ENCODE peak calls at places on chromosomes 3 and 15, in four cellular contexts. One of them, this sample, is unnamed.

GRCh38 chr3:106337116-106337515 is 468.3 kb upstream of the CBLB start:
- DNase-seq in upper lobe of right lung: no peak
- DNase-seq in astrocyte of the cerebellum: no peak
- DNase-seq in IMR-90: peak
- DNase-seq in this sample: no peak

GRCh38 chr3:185316740-185317407 is 46.1 kb upstream of the MAP3K13 start:
- DNase-seq in astrocyte of the cerebellum: no peak
- DNase-seq in upper lobe of right lung: no peak
- DNase-seq in IMR-90: peak
- DNase-seq in this sample: no peak

GRCh38 chr3:138569090-138569489 is 25.0 kb downstream of the CEP70 start:
- DNase-seq in IMR-90: peak
- DNase-seq in astrocyte of the cerebellum: no peak
- DNase-seq in upper lobe of right lung: no peak
- DNase-seq in this sample: no peak

GRCh38 chr3:155791190-155791589 is 14.9 kb downstream of the C3orf33 start:
- DNase-seq in upper lobe of right lung: no peak
- DNase-seq in astrocyte of the cerebellum: no peak
- DNase-seq in IMR-90: peak
- DNase-seq in this sample: no peak

GRCh38 chr3:174951023-174951422 is 91.9 kb downstream of the NAALADL2 start:
- DNase-seq in astrocyte of the cerebellum: peak
- DNase-seq in upper lobe of right lung: no peak
- DNase-seq in IMR-90: peak
- DNase-seq in this sample: no peak

GRCh38 chr3:8336456-8336855 is 165.2 kb upstream of the LMCD1 start:
- DNase-seq in upper lobe of right lung: no peak
- DNase-seq in astrocyte of the cerebellum: no peak
- DNase-seq in IMR-90: no peak
- DNase-seq in this sample: no peak

GRCh38 chr3:110821586-110821985 is 250.0 kb upstream of the NECTIN3 start:
- DNase-seq in astrocyte of the cerebellum: no peak
- DNase-seq in upper lobe of right lung: no peak
- DNase-seq in IMR-90: peak
- DNase-seq in this sample: no peak

GRCh38 chr3:108225221-108225620 is 3.0 kb upstream of the IFT57 start:
- DNase-seq in IMR-90: no peak
- DNase-seq in upper lobe of right lung: no peak
- DNase-seq in astrocyte of the cerebellum: no peak
- DNase-seq in this sample: no peak

GRCh38 chr15:90489514-90489913 is 40.2 kb upstream of the CRTC3 start:
- DNase-seq in upper lobe of right lung: no peak
- DNase-seq in astrocyte of the cerebellum: no peak
- DNase-seq in IMR-90: no peak
- DNase-seq in this sample: no peak

GRCh38 chr15:90159213-90159612 is 41.9 kb upstream of the SEMA4B start:
- DNase-seq in IMR-90: no peak
- DNase-seq in upper lobe of right lung: no peak
- DNase-seq in astrocyte of the cerebellum: no peak
- DNase-seq in this sample: no peak

GRCh38 chr3:45684327-45684892 is 4.8 kb upstream of the SACM1L start:
- DNase-seq in IMR-90: no peak
- DNase-seq in astrocyte of the cerebellum: no peak
- DNase-seq in upper lobe of right lung: no peak
- DNase-seq in this sample: no peak

GRCh38 chr3:58578873-58579272 is 1.7 kb upstream of the FAM107A start:
- DNase-seq in IMR-90: no peak
- DNase-seq in astrocyte of the cerebellum: no peak
- DNase-seq in upper lobe of right lung: no peak
- DNase-seq in this sample: no peak

GRCh38 chr3:10315101-10315500 is 5.8 kb downstream of the SEC13 start:
- DNase-seq in astrocyte of the cerebellum: no peak
- DNase-seq in IMR-90: no peak
- DNase-seq in upper lobe of right lung: no peak
- DNase-seq in this sample: no peak

GRCh38 chr15:80703965-80704364 is 8.9 kb downstream of the ABHD17C start:
- DNase-seq in IMR-90: no peak
- DNase-seq in upper lobe of right lung: no peak
- DNase-seq in astrocyte of the cerebellum: no peak
- DNase-seq in this sample: no peak

GRCh38 chr3:175288616-175289015 is 429.5 kb downstream of the NAALADL2 start:
- DNase-seq in IMR-90: peak
- DNase-seq in upper lobe of right lung: no peak
- DNase-seq in astrocyte of the cerebellum: peak
- DNase-seq in this sample: no peak

GRCh38 chr3:24254649-24255048 is 240.0 kb downstream of the THRB start:
- DNase-seq in IMR-90: peak
- DNase-seq in upper lobe of right lung: no peak
- DNase-seq in astrocyte of the cerebellum: peak
- DNase-seq in this sample: no peak

GRCh38 chr3:58038675-58039302 is 30.6 kb downstream of the FLNB start:
- DNase-seq in upper lobe of right lung: no peak
- DNase-seq in astrocyte of the cerebellum: no peak
- DNase-seq in IMR-90: no peak
- DNase-seq in this sample: no peak

DNA sequence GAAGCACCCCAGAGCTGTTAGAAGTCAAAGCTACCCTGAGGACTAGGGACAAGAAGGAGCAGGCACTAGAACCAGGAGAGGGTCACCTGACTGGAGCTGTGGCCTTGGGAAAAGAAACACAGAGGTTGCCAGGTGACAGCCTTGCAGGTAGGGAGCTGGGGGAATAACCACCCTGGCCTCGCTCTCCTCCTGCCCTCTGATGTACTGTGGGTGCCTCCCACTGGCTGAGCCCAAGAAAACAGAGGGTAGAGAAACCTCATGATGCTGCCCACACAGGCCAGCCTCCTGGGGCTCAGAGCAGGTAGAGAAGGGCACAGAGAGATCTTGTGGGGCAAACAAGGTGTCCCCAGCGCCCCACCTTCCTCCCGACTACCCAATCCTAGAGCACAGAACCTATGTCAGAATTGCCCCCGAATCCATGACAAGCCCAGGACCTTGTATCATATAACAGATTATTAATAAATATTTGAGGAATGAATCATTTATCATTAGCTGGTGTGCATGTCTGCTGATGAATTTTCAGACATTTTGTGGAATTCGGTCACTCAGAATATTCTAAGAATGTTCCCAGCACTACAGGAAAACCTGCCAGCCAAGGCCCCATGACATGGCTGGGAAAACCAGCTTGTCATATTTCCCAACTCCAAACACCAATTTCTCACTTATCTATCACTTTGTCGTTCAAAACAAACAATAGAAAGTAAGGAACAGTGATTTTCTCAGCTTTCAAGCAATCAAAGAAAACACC is 59.8 kb upstream of the MEX3B start:
- DNase-seq in IMR-90: peak
- DNase-seq in astrocyte of the cerebellum: peak
- DNase-seq in upper lobe of right lung: no peak
- DNase-seq in this sample: no peak
- TF ChIP-seq CTCF in IMR-90: no peak
- TF ChIP-seq CTCF in astrocyte of the cerebellum: no peak
- TF ChIP-seq CTCF in upper lobe of right lung: no peak
- TF ChIP-seq CTCF in this sample: no peak

DNA sequence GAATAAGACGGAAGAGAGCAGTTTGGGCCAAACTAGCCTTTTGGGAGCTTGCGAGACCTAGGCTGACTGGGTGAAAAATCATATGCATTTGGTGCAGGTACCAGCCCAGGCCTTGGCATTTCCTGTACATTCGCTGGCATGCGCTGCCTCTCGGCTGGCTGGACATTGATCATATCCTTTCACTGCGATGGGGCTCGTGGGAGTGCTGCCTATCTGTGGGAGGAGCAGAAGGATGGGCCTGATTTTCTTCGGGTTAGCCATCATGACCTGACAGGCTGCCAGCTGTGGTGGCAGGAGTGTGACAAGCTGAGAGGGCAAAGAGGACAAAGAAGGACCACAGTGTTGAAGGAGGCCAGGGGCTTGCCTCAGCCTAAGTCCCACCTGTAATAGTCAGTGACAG is 14.3 kb downstream of the CGNL1 start:
- DNase-seq in upper lobe of right lung: no peak
- DNase-seq in IMR-90: no peak
- DNase-seq in astrocyte of the cerebellum: no peak
- DNase-seq in this sample: no peak
- TF ChIP-seq CTCF in upper lobe of right lung: no peak
- TF ChIP-seq CTCF in IMR-90: no peak
- TF ChIP-seq CTCF in astrocyte of the cerebellum: no peak
- TF ChIP-seq CTCF in this sample: no peak

DNA sequence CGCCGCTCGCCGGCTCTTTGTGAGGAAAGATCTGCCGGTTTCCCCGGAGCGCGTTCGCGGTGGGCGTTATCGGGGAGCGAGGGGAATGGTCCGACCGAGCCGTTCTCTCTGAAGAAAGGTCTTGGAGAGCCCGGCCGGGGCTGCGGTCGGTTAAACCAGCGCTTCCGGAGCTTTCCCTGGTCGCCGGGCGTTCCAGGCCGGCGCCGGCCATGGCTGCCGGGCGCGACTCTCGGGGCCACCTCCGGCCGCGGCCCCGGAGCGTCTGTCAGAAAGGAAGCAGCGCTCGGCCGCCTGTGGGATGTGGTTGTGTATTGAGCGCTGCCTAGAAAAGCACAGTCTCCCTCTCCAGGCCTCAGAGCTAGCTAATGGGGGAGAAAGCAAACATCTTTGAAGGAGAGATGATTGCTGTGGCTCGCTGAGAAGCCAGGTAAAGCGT is 731 bp downstream of the FYTTD1 start:
- DNase-seq in upper lobe of right lung: peak
- DNase-seq in IMR-90: peak
- DNase-seq in astrocyte of the cerebellum: peak
- DNase-seq in this sample: peak
- TF ChIP-seq CTCF in upper lobe of right lung: peak
- TF ChIP-seq CTCF in IMR-90: no peak
- TF ChIP-seq CTCF in astrocyte of the cerebellum: peak
- TF ChIP-seq CTCF in this sample: no peak

GRCh38 chr15:94135748-94136147 is 95.6 kb upstream of the MCTP2 start:
- DNase-seq in IMR-90: no peak
- DNase-seq in astrocyte of the cerebellum: no peak
- DNase-seq in upper lobe of right lung: no peak
- DNase-seq in this sample: no peak
- TF ChIP-seq CTCF in IMR-90: no peak
- TF ChIP-seq CTCF in astrocyte of the cerebellum: no peak
- TF ChIP-seq CTCF in upper lobe of right lung: no peak
- TF ChIP-seq CTCF in this sample: no peak

GRCh38 chr3:131549340-131549739 is 46.6 kb upstream of the MRPL3 start:
- DNase-seq in astrocyte of the cerebellum: no peak
- DNase-seq in IMR-90: no peak
- DNase-seq in upper lobe of right lung: no peak
- DNase-seq in this sample: peak
- TF ChIP-seq CTCF in astrocyte of the cerebellum: peak
- TF ChIP-seq CTCF in IMR-90: peak
- TF ChIP-seq CTCF in upper lobe of right lung: peak
- TF ChIP-seq CTCF in this sample: peak

GRCh38 chr15:85388962-85389361 is 8.6 kb downstream of the AKAP13 start:
- DNase-seq in IMR-90: no peak
- DNase-seq in astrocyte of the cerebellum: no peak
- DNase-seq in upper lobe of right lung: no peak
- DNase-seq in this sample: no peak
- TF ChIP-seq CTCF in IMR-90: no peak
- TF ChIP-seq CTCF in astrocyte of the cerebellum: no peak
- TF ChIP-seq CTCF in upper lobe of right lung: no peak
- TF ChIP-seq CTCF in this sample: no peak

GRCh38 chr15:39581501-39582285 is 814 bp downstream of the THBS1 start:
- DNase-seq in astrocyte of the cerebellum: no peak
- DNase-seq in IMR-90: peak
- DNase-seq in upper lobe of right lung: peak
- DNase-seq in this sample: peak
- TF ChIP-seq CTCF in astrocyte of the cerebellum: peak
- TF ChIP-seq CTCF in IMR-90: peak
- TF ChIP-seq CTCF in upper lobe of right lung: peak
- TF ChIP-seq CTCF in this sample: no peak

GRCh38 chr3:195441051-195441450 is 1.8 kb downstream of the ACAP2 start:
- DNase-seq in astrocyte of the cerebellum: no peak
- DNase-seq in IMR-90: peak
- DNase-seq in upper lobe of right lung: no peak
- DNase-seq in this sample: no peak
- TF ChIP-seq CTCF in astrocyte of the cerebellum: no peak
- TF ChIP-seq CTCF in IMR-90: no peak
- TF ChIP-seq CTCF in upper lobe of right lung: no peak
- TF ChIP-seq CTCF in this sample: no peak

DNA sequence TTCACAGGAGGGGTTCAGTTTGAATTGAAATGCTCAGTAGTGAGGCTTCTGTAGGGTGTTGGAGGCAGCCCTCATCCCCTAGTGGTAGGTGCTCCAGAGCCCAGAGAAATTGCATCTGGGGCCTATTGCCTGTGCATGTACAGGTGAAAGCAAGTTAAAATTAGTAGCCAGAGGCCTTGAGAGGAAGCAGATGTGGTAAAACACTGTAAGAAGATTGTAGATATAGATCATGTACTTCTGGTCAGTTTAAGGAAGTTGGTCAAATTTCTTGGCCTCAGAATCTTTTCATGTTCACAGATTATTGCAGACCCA is 34.6 kb downstream of the IGSF10 start:
- DNase-seq in upper lobe of right lung: no peak
- DNase-seq in astrocyte of the cerebellum: no peak
- DNase-seq in IMR-90: no peak
- DNase-seq in this sample: peak
- TF ChIP-seq CTCF in upper lobe of right lung: no peak
- TF ChIP-seq CTCF in astrocyte of the cerebellum: peak
- TF ChIP-seq CTCF in IMR-90: no peak
- TF ChIP-seq CTCF in this sample: no peak

GRCh38 chr3:54427951-54428871 is 305.9 kb downstream of the CACNA2D3 start:
- DNase-seq in upper lobe of right lung: no peak
- DNase-seq in IMR-90: peak
- DNase-seq in astrocyte of the cerebellum: peak
- DNase-seq in this sample: peak
- TF ChIP-seq CTCF in upper lobe of right lung: peak
- TF ChIP-seq CTCF in IMR-90: peak
- TF ChIP-seq CTCF in astrocyte of the cerebellum: peak
- TF ChIP-seq CTCF in this sample: peak

This sample was measured in activated CD8-positive, alpha-beta T cell treated with anti-CD3 and anti-CD28 coated beads for 36 hours.